ENCODE peak calls at places on chromosomes 16 and 17, in five cellular contexts. C, G, J, F and N are unnamed samples. For H3K9me3, the result is how much of the 10 kb centered on the place peaks cover.

GRCh38 chr16:70635356-70636016 is 10.9 kb upstream of the IL34 start:
- DNase-seq in C (no peak), G (peak), J (peak), F (no peak), N (no peak)

GRCh38 chr17:58402047-58402446 is 15.3 kb downstream of the RNF43 start:
- DNase-seq in C (no peak), G (peak), J (no peak), F (no peak), N (no peak)

GRCh38 chr17:40326014-40326831 is 17.2 kb downstream of the RARA start:
- DNase-seq in C (peak), G (no peak), J (no peak), F (peak), N (no peak)

GRCh38 chr16:63467513-63467912 is 1431.3 kb upstream of the CDH8 start:
- DNase-seq in C (no peak), G (no peak), J (no peak), F (no peak), N (no peak)

GRCh38 chr17:14725729-14726128 is 424.8 kb downstream of the HS3ST3B1 start:
- DNase-seq in C (no peak), G (no peak), J (no peak), F (no peak), N (no peak)

GRCh38 chr17:1469231-1469852 is 13.3 kb upstream of the CRK start:
- DNase-seq in C (no peak), G (no peak), J (no peak), F (no peak), N (peak)

GRCh38 chr17:40596261-40596919 is 31.1 kb upstream of the CCR7 start:
- DNase-seq in C (no peak), G (peak), J (peak), F (peak), N (peak)

GRCh38 chr16:19168173-19169080 is at the start of gene SYT17:
- DNase-seq in C (no peak), G (no peak), J (no peak), F (no peak), N (no peak)

DNA sequence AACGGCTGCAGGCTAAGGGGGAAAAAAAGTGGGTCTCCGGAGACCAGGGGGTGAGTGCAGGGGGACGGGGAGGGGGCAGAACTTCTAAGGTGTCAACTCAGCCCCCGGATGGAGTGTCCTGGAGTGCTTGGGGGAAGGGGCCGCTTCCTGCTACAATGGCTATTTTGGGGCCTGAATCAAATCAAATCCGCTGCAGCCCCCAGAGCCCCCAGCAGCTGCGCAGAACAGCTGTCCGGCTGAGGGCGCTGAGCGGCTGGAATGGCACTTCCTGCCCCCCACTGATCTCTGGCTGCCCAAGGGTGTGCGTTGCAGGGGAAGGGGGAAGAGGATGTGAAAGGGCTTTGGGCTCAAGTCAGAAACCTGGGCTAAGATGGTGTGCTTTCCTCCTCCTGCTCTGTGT is 24.2 kb upstream of the PHB1 start:
- DNase-seq in C (no peak), G (no peak), J (no peak), F (no peak), N (no peak)
- TF ChIP-seq CTCF in C (no peak), G (no peak), J (no peak), F (no peak), N (no peak)

DNA sequence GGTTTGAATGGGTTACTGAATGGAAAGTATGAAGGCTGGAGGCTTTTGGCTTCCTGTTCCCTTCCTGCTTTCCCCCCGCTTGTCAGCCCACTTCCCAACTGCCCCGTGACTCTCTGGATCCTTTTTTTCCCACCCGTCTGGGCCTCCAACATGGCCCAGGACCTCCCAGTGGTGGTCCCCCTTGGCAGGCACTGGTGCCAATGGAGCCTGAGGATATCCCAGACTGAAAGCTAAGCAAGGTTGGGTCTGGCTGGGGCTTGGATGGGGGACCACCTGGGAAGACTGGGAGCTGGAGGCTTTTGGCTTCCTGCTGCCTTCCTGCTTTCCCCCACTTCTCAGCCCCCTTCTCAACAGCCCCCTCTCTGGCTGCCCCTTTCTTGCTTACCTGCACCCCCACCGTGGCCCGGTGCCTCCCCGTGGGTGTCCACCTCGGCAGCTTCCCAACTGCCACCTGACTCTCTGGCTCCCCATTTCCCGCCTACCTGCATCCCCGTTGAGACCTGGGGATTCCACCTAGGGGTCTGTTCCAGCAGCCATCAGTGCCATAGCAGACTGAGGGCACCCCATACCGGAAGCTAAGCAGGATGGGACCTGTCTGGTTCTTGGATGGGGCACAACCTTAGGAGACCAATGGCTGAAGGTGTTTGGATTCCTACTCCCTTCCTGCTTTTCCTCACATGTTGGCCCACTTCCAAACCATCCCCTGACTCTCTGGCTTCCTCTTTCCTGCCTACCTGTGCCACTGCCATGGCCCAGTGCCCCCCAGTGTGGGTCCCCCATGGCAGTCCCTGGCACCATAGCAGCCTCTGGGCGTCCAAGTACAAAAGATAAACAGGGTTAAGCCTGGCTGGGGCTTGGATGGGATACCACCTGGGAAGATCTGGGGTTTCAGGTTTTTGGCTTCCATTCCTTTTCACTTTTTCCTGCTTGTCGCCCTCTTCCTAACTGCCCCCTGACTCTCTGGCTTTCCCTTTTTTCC is 2295.3 kb downstream of the TP53TG3F start:
- DNase-seq in C (no peak), G (no peak), J (no peak), F (no peak), N (no peak)
- H3K9me3 ChIP-seq in C (under half), G (under half), J (under half), F (half or more), N (under half)

GRCh38 chr16:85750827-85751641 is at the start of gene C16orf74:
- DNase-seq in C (peak), G (peak), J (peak), F (no peak), N (peak)
- TF ChIP-seq EZH2 in C (no peak), G (no peak), J (no peak), F (no peak), N (no peak)

GRCh38 chr17:65393514-65393913 is 167.9 kb downstream of the AXIN2 start:
- DNase-seq in C (no peak), G (no peak), J (no peak), F (no peak), N (no peak)
- TF ChIP-seq CTCF in C (no peak), G (no peak), J (no peak), F (no peak), N (no peak)

GRCh38 chr16:78842950-78843349 is 743.5 kb downstream of the WWOX start:
- DNase-seq in C (no peak), G (no peak), J (no peak), F (no peak), N (no peak)

GRCh38 chr16:78844682-78845081 is 745.2 kb downstream of the WWOX start:
- DNase-seq in C (no peak), G (no peak), J (no peak), F (no peak), N (no peak)

DNA sequence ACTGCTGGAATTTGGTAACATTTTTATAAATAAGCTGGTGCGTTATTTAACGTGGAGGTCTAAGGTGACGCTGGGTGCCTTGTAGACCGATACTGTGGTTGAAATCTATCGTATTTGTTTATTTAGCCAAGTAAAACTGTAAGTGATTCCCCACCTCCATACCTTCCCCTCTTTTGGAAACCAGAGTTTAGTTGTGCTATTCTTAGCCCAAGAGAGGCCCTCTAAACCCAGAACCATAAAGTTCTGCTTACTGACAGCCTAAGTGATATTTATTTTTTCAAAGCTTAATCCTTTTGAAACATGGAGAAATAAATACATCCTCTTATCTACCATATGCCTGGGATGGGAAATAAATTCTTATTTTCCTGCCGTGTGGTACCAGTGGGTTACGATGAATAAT is 744.6 kb downstream of the WWOX start:
- DNase-seq in C (no peak), G (no peak), J (no peak), F (no peak), N (no peak)
- H3K9me3 ChIP-seq in C (under half), G (under half), J (under half), F (under half), N (under half)

GRCh38 chr17:74860229-74860998 is 729 bp upstream of the GRIN2C start:
- DNase-seq in C (no peak), G (no peak), J (no peak), F (no peak), N (peak)
- TF ChIP-seq EZH2 in C (peak), G (peak), J (no peak), F (no peak), N (peak)

DNA sequence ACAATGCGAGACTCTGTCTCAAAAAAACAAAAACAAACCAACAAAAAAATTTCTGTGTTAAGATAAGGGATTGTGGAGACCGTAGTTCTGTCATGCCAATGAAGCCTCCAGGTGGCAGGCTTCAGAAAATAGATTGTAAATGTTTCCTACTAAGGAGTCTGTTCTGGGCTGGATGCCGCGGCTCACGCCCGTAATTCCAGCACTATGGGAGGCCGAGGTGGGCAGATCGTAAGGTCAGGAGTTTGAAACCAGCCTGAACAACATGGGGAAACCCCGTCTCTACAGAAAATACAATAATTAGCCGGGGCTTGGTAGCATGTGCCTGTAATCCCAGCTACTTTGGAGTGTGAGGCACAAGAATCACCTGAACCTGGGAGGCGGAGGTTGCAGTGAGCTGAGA is 4.4 kb upstream of the SNX29 start:
- DNase-seq in C (no peak), G (no peak), J (no peak), F (peak), N (peak)
- TF ChIP-seq CTCF in C (no peak), G (peak), J (peak), F (peak), N (peak)